ENCODE peak calls at places on chromosomes 5 and 9, in six cellular contexts. B is suprapubic skin, X is sigmoid colon, C is SK-N-SH, L is K562, N is stomach. Z is an unnamed sample. For H3K4me1, the result is how much of the 10 kb centered on the place peaks cover.

GRCh38 chr9:37729499-37729898 is 24.1 kb upstream of the TRMT10B start:
- DNase-seq in X (no peak), B (no peak), N (no peak), L (no peak), C (no peak), Z (no peak)

GRCh38 chr5:13987843-13988464 is 43.5 kb upstream of the DNAH5 start:
- DNase-seq in N (peak), B (no peak), L (peak), X (peak), C (peak), Z (no peak)

GRCh38 chr5:72844218-72844603 is 27.8 kb downstream of the TNPO1 start:
- DNase-seq in B (no peak), N (no peak), L (no peak), X (no peak), C (no peak), Z (no peak)

GRCh38 chr9:91954841-91955471 is 4.9 kb upstream of the ROR2 start:
- DNase-seq in B (no peak), L (peak), C (peak), N (peak), X (peak), Z (no peak)

GRCh38 chr5:92460505-92460904 is 1077.4 kb upstream of the ARRDC3 start:
- DNase-seq in L (no peak), C (no peak), B (no peak), N (no peak), X (no peak), Z (no peak)

GRCh38 chr5:92565673-92566072 is 1015.3 kb downstream of the NR2F1-AS1 start:
- DNase-seq in L (no peak), B (no peak), X (no peak), C (no peak), N (no peak), Z (no peak)

GRCh38 chr5:155532621-155533314 is 519.2 kb downstream of the KIF4B start:
- DNase-seq in L (no peak), B (no peak), X (no peak), N (no peak), C (no peak), Z (no peak)

GRCh38 chr5:173047838-173048105 is 8.4 kb upstream of the CREBRF start:
- DNase-seq in C (no peak), N (no peak), L (no peak), B (no peak), X (no peak), Z (no peak)

DNA sequence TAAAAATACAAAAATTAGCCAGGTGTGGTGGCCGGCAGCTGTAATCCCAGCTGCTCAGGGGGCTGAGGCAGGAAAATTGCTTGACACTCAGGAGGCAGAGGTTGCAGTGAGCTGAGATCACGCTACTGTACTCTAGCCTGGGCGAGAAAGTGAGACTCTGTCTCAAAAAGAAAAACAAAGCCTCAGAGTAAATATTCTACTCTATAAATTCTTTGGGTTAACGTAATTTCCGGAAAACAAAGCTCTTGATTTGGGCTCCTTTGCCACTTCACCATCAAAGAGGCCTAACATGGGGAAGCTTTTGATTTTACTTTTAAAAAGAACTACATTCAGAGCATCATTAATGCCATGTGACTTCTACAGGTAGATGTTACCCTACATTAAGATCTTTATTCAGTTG is 103.1 kb downstream of the SERINC5 start:
- DNase-seq in X (no peak), L (no peak), N (no peak), C (no peak), B (no peak), Z (no peak)
- H3K4me1 ChIP-seq in X (under half), L (under half), N (under half), C (under half), B (under half), Z (under half)

GRCh38 chr9:131728961-131729360 is 10.9 kb downstream of the RAPGEF1 start:
- DNase-seq in N (no peak), C (peak), L (no peak), B (no peak), X (no peak), Z (no peak)
- TF ChIP-seq POLR2AphosphoS5 in N (no peak), C (no peak), L (no peak), B (no peak), X (no peak), Z (no peak)

DNA sequence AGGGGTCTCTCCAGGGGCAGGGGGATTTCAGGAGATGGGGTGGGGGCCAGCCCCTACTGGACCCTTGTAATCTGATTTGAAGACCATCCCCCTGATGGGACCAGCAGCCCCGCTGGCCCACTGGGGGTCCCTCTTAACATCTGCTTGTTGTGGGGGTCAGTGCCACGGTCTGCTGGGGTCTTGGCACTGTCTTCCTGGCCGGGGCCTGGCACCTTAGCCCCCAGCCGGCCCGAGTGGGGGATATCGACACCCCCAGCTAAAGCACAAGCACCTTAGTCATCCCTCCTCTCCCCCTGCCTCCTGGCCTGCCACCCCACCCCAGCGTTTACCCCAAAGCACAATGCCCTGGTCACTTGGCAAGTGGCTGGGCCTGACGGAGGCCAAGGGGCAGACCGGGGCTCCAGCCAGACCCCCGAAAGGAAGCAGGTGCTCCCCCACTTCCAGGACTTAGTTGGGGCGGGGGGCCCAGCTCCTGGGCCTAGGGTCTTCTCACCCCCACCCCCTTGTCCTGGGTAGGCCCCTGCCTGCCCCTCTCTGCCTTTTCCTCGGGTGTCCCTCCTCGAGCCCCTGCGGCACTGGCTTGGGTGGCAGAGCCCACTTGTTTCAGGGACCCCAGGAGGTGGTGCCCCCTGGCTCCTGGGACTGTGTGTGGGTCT is 1.4 kb upstream of the NFX1 start:
- DNase-seq in B (peak), N (no peak), C (no peak), X (peak), L (no peak), Z (no peak)
- H3K27ac ChIP-seq in B (peak), N (peak), C (no peak), X (peak), L (peak), Z (peak)

GRCh38 chr5:140116716-140117115 is 2.8 kb downstream of the PURA start:
- DNase-seq in B (no peak), N (no peak), C (no peak), L (peak), X (no peak), Z (no peak)
- H3K4me1 ChIP-seq in B (half or more), N (half or more), C (under half), L (under half), X (half or more), Z (half or more)

GRCh38 chr5:126433708-126434107 is 10.5 kb downstream of the GRAMD2B start:
- DNase-seq in N (no peak), B (no peak), L (no peak), X (no peak), C (no peak), Z (no peak)
- TF ChIP-seq POLR2AphosphoS5 in N (no peak), B (no peak), L (no peak), X (no peak), C (no peak), Z (no peak)

GRCh38 chr5:140245354-140245753 is 57.5 kb downstream of the PFDN1 start:
- DNase-seq in X (peak), C (no peak), L (no peak), B (peak), N (no peak), Z (no peak)
- H3K27ac ChIP-seq in X (peak), C (no peak), L (no peak), B (no peak), N (peak), Z (peak)

Z was measured in esophagus muscularis mucosa.